ENCODE peak calls at places on chromosome 16, in ten cellular contexts. B, K, N, H, S, E, U, T, V and Z are unnamed samples.

GRCh38 chr16:19138601-19139000 is 24.8 kb downstream of the ITPRIPL2 start:
- DNase-seq in B (no peak), K (peak), N (peak), H (no peak), S (no peak), E (no peak), U (no peak), T (no peak), V (no peak), Z (peak)

GRCh38 chr16:56438042-56438441 is 12.7 kb upstream of the AMFR start:
- DNase-seq in B (no peak), K (no peak), N (no peak), H (no peak), S (no peak), E (no peak), U (no peak), T (no peak), V (no peak), Z (no peak)

GRCh38 chr16:88393034-88393433 is 10.3 kb downstream of the ZNF469 start:
- DNase-seq in B (no peak), K (no peak), N (no peak), H (no peak), S (no peak), E (no peak), U (no peak), T (no peak), V (no peak), Z (no peak)

GRCh38 chr16:56281256-56281805 is 90.0 kb downstream of the GNAO1 start:
- DNase-seq in B (no peak), K (peak), N (no peak), H (peak), S (no peak), E (no peak), U (no peak), T (no peak), V (no peak), Z (no peak)

GRCh38 chr16:2702871-2703745 is 16.9 kb downstream of the PRSS27 start:
- DNase-seq in B (no peak), K (no peak), N (no peak), H (no peak), S (peak), E (no peak), U (no peak), T (no peak), V (no peak), Z (no peak)

GRCh38 chr16:48963901-48964615 is 317.6 kb downstream of the CBLN1 start:
- DNase-seq in B (no peak), K (peak), N (peak), H (no peak), S (no peak), E (no peak), U (no peak), T (no peak), V (no peak), Z (no peak)

GRCh38 chr16:90008708-90009145 is 10.5 kb downstream of the DBNDD1 start:
- DNase-seq in B (peak), K (no peak), N (peak), H (peak), S (no peak), E (peak), U (no peak), T (peak), V (no peak), Z (no peak)

GRCh38 chr16:49443576-49443975 is 70.0 kb downstream of the C16orf78 start:
- DNase-seq in B (no peak), K (no peak), N (no peak), H (no peak), S (no peak), E (no peak), U (no peak), T (no peak), V (no peak), Z (no peak)

GRCh38 chr16:72838999-72839398 is 208.9 kb downstream of the ZFHX3 start:
- DNase-seq in B (no peak), K (no peak), N (no peak), H (no peak), S (no peak), E (no peak), U (no peak), T (no peak), V (no peak), Z (no peak)

GRCh38 chr16:12010388-12011251 is 34.1 kb downstream of the SNX29 start:
- DNase-seq in B (no peak), K (no peak), N (no peak), H (peak), S (no peak), E (no peak), U (no peak), T (no peak), V (no peak), Z (no peak)

GRCh38 chr16:62370445-62370844 is 334.2 kb upstream of the CDH8 start:
- DNase-seq in B (no peak), K (no peak), N (no peak), H (no peak), S (no peak), E (no peak), U (no peak), T (no peak), V (no peak), Z (no peak)

GRCh38 chr16:66786551-66786950 is 14.8 kb downstream of the TERB1 start:
- DNase-seq in B (no peak), K (no peak), N (no peak), H (no peak), S (no peak), E (no peak), U (no peak), T (no peak), V (no peak), Z (no peak)

GRCh38 chr16:10202650-10203049 is 20.4 kb upstream of the GRIN2A start:
- DNase-seq in B (no peak), K (no peak), N (no peak), H (no peak), S (no peak), E (no peak), U (no peak), T (no peak), V (no peak), Z (no peak)

GRCh38 chr16:30430428-30430970 is 669 bp upstream of the DCTPP1 start:
- DNase-seq in B (no peak), K (no peak), N (no peak), H (no peak), S (peak), E (no peak), U (no peak), T (no peak), V (no peak), Z (no peak)

GRCh38 chr16:69386596-69386995 is 789 bp upstream of the TERF2 start:
- DNase-seq in B (no peak), K (no peak), N (peak), H (no peak), S (no peak), E (no peak), U (no peak), T (no peak), V (no peak), Z (no peak)

GRCh38 chr16:15507299-15507958 is 73.0 kb downstream of the BMERB1 start:
- DNase-seq in B (no peak), K (no peak), N (no peak), H (no peak), S (no peak), E (no peak), U (no peak), T (no peak), V (no peak), Z (no peak)

GRCh38 chr16:57815987-57816745 is 13.9 kb upstream of the KIFC3 start:
- DNase-seq in B (peak), K (peak), N (peak), H (no peak), S (peak), E (peak), U (no peak), T (peak), V (peak), Z (peak)

GRCh38 chr16:86819523-86819887 is 241.2 kb downstream of the FOXL1 start:
- DNase-seq in B (no peak), K (no peak), N (no peak), H (no peak), S (no peak), E (no peak), U (no peak), T (no peak), V (no peak), Z (no peak)

GRCh38 chr16:1564325-1564724 is 30.9 kb downstream of the TMEM204 start:
- DNase-seq in B (no peak), K (no peak), N (no peak), H (no peak), S (no peak), E (no peak), U (no peak), T (no peak), V (no peak), Z (no peak)

GRCh38 chr16:88761830-88762229 is 23.2 kb downstream of the PIEZO1 start:
- DNase-seq in B (no peak), K (no peak), N (no peak), H (no peak), S (no peak), E (no peak), U (no peak), T (no peak), V (no peak), Z (no peak)

GRCh38 chr16:87570938-87571867 is 31.1 kb upstream of the JPH3 start:
- DNase-seq in B (no peak), K (no peak), N (peak), H (peak), S (peak), E (no peak), U (no peak), T (no peak), V (no peak), Z (no peak)

GRCh38 chr16:85635545-85636140 is 22.5 kb downstream of the GSE1 start:
- DNase-seq in B (no peak), K (peak), N (no peak), H (no peak), S (no peak), E (no peak), U (no peak), T (no peak), V (no peak), Z (no peak)

GRCh38 chr16:2276501-2277195 is 8.7 kb upstream of the RNPS1 start:
- DNase-seq in B (no peak), K (no peak), N (no peak), H (no peak), S (peak), E (no peak), U (no peak), T (no peak), V (no peak), Z (no peak)

GRCh38 chr16:73152731-73153130 is 104.8 kb upstream of the ZFHX3 start:
- DNase-seq in B (no peak), K (no peak), N (peak), H (no peak), S (no peak), E (no peak), U (no peak), T (no peak), V (no peak), Z (no peak)

GRCh38 chr16:30356401-30357084 is 1.4 kb upstream of the CD2BP2 start:
- DNase-seq in B (no peak), K (no peak), N (no peak), H (no peak), S (peak), E (no peak), U (no peak), T (no peak), V (no peak), Z (no peak)

GRCh38 chr16:67196881-67197280 is 2.0 kb upstream of the ELMO3 start:
- DNase-seq in B (no peak), K (no peak), N (no peak), H (no peak), S (no peak), E (no peak), U (no peak), T (no peak), V (no peak), Z (no peak)

GRCh38 chr16:85028638-85029412 is 1.2 kb downstream of the KIAA0513 start:
- DNase-seq in B (peak), K (peak), N (no peak), H (peak), S (no peak), E (peak), U (no peak), T (peak), V (no peak), Z (no peak)

GRCh38 chr16:23215435-23215834 is 32.9 kb downstream of the SCNN1G start:
- DNase-seq in B (no peak), K (no peak), N (no peak), H (no peak), S (no peak), E (no peak), U (no peak), T (no peak), V (no peak), Z (no peak)

GRCh38 chr16:4138735-4139134 is 22.5 kb upstream of the ADCY9 start:
- DNase-seq in B (no peak), K (no peak), N (peak), H (no peak), S (no peak), E (no peak), U (no peak), T (no peak), V (no peak), Z (no peak)

GRCh38 chr16:87849419-87850008 is 19.8 kb downstream of the SLC7A5 start:
- DNase-seq in B (no peak), K (no peak), N (no peak), H (no peak), S (no peak), E (no peak), U (no peak), T (no peak), V (no peak), Z (no peak)